ENCODE peak calls at places on chromosomes 16 and 17, in nine cellular contexts. One of them, this sample, is unnamed.

GRCh38 chr17:72022328-72022727 is 98.5 kb upstream of the SOX9 start:
- DNase-seq in breast epithelium: no peak
- DNase-seq in GM12892: no peak
- DNase-seq in GM12891: no peak
- DNase-seq in HL-60: no peak
- DNase-seq in HCT116: no peak
- DNase-seq in K562: no peak
- DNase-seq in transverse colon: no peak
- DNase-seq in GM23338: no peak
- DNase-seq in this sample: no peak

GRCh38 chr16:14628806-14629611 is 1.1 kb downstream of the PARN start:
- DNase-seq in breast epithelium: no peak
- DNase-seq in GM12892: no peak
- DNase-seq in GM12891: no peak
- DNase-seq in HL-60: no peak
- DNase-seq in HCT116: no peak
- DNase-seq in K562: no peak
- DNase-seq in transverse colon: no peak
- DNase-seq in GM23338: peak
- DNase-seq in this sample: peak

GRCh38 chr16:78822509-78822908 is 723.1 kb downstream of the WWOX start:
- DNase-seq in breast epithelium: no peak
- DNase-seq in GM12892: no peak
- DNase-seq in GM12891: no peak
- DNase-seq in HL-60: no peak
- DNase-seq in HCT116: no peak
- DNase-seq in K562: no peak
- DNase-seq in transverse colon: no peak
- DNase-seq in GM23338: peak
- DNase-seq in this sample: no peak

GRCh38 chr16:15819046-15819445 is 37.8 kb downstream of the MYH11 start:
- DNase-seq in breast epithelium: no peak
- DNase-seq in GM12892: no peak
- DNase-seq in GM12891: no peak
- DNase-seq in HL-60: no peak
- DNase-seq in HCT116: no peak
- DNase-seq in K562: no peak
- DNase-seq in transverse colon: no peak
- DNase-seq in GM23338: no peak
- DNase-seq in this sample: no peak

GRCh38 chr17:68613739-68614298 is 12.7 kb upstream of the FAM20A start:
- DNase-seq in breast epithelium: no peak
- DNase-seq in GM12892: no peak
- DNase-seq in GM12891: no peak
- DNase-seq in HL-60: peak
- DNase-seq in HCT116: peak
- DNase-seq in K562: peak
- DNase-seq in transverse colon: no peak
- DNase-seq in GM23338: peak
- DNase-seq in this sample: peak

GRCh38 chr16:81649561-81649960 is 129.5 kb upstream of the PLCG2 start:
- DNase-seq in breast epithelium: no peak
- DNase-seq in GM12892: no peak
- DNase-seq in GM12891: no peak
- DNase-seq in HL-60: no peak
- DNase-seq in HCT116: no peak
- DNase-seq in K562: no peak
- DNase-seq in transverse colon: no peak
- DNase-seq in GM23338: no peak
- DNase-seq in this sample: no peak

GRCh38 chr16:49547448-49547847 is 173.8 kb downstream of the C16orf78 start:
- DNase-seq in breast epithelium: no peak
- DNase-seq in GM12892: no peak
- DNase-seq in GM12891: no peak
- DNase-seq in HL-60: no peak
- DNase-seq in HCT116: no peak
- DNase-seq in K562: no peak
- DNase-seq in transverse colon: no peak
- DNase-seq in GM23338: no peak
- DNase-seq in this sample: no peak

GRCh38 chr17:48174833-48175232 is 67.3 kb downstream of the SNX11 start:
- DNase-seq in breast epithelium: no peak
- DNase-seq in GM12892: no peak
- DNase-seq in GM12891: no peak
- DNase-seq in HL-60: no peak
- DNase-seq in HCT116: no peak
- DNase-seq in K562: no peak
- DNase-seq in transverse colon: no peak
- DNase-seq in GM23338: no peak
- DNase-seq in this sample: no peak

GRCh38 chr16:55283776-55284717 is 40.0 kb upstream of the IRX6 start:
- DNase-seq in breast epithelium: no peak
- DNase-seq in GM12892: no peak
- DNase-seq in GM12891: no peak
- DNase-seq in HL-60: no peak
- DNase-seq in HCT116: no peak
- DNase-seq in K562: no peak
- DNase-seq in transverse colon: no peak
- DNase-seq in GM23338: no peak
- DNase-seq in this sample: peak

GRCh38 chr17:82527893-82528292 is 8.4 kb downstream of the FOXK2 start:
- DNase-seq in breast epithelium: no peak
- DNase-seq in GM12892: no peak
- DNase-seq in GM12891: no peak
- DNase-seq in HL-60: no peak
- DNase-seq in HCT116: no peak
- DNase-seq in K562: no peak
- DNase-seq in transverse colon: no peak
- DNase-seq in GM23338: no peak
- DNase-seq in this sample: no peak

GRCh38 chr17:48915459-48916282 is 7.5 kb downstream of the UBE2Z start:
- DNase-seq in breast epithelium: no peak
- DNase-seq in GM12892: peak
- DNase-seq in GM12891: peak
- DNase-seq in HL-60: no peak
- DNase-seq in HCT116: no peak
- DNase-seq in K562: no peak
- DNase-seq in transverse colon: peak
- DNase-seq in GM23338: no peak
- DNase-seq in this sample: no peak

GRCh38 chr17:348692-349425 is 3.7 kb downstream of the RPH3AL start:
- DNase-seq in breast epithelium: peak
- DNase-seq in GM12892: no peak
- DNase-seq in GM12891: no peak
- DNase-seq in HL-60: no peak
- DNase-seq in HCT116: no peak
- DNase-seq in K562: no peak
- DNase-seq in transverse colon: peak
- DNase-seq in GM23338: no peak
- DNase-seq in this sample: no peak

GRCh38 chr17:9419932-9420453 is 155.6 kb downstream of the STX8 start:
- DNase-seq in breast epithelium: no peak
- DNase-seq in GM12892: no peak
- DNase-seq in GM12891: no peak
- DNase-seq in HL-60: no peak
- DNase-seq in HCT116: no peak
- DNase-seq in K562: no peak
- DNase-seq in transverse colon: no peak
- DNase-seq in GM23338: no peak
- DNase-seq in this sample: no peak

GRCh38 chr16:89001117-89002027 is 24.4 kb upstream of the CBFA2T3 start:
- DNase-seq in breast epithelium: no peak
- DNase-seq in GM12892: no peak
- DNase-seq in GM12891: no peak
- DNase-seq in HL-60: no peak
- DNase-seq in HCT116: no peak
- DNase-seq in K562: no peak
- DNase-seq in transverse colon: no peak
- DNase-seq in GM23338: peak
- DNase-seq in this sample: no peak

GRCh38 chr17:39009471-39010085 is 42.4 kb upstream of the FBXO47 start:
- DNase-seq in breast epithelium: no peak
- DNase-seq in GM12892: no peak
- DNase-seq in GM12891: no peak
- DNase-seq in HL-60: no peak
- DNase-seq in HCT116: no peak
- DNase-seq in K562: no peak
- DNase-seq in transverse colon: no peak
- DNase-seq in GM23338: no peak
- DNase-seq in this sample: no peak

GRCh38 chr16:4511441-4512082 is 27.0 kb downstream of the CDIP1 start:
- DNase-seq in breast epithelium: no peak
- DNase-seq in GM12892: no peak
- DNase-seq in GM12891: no peak
- DNase-seq in HL-60: peak
- DNase-seq in HCT116: no peak
- DNase-seq in K562: peak
- DNase-seq in transverse colon: peak
- DNase-seq in GM23338: peak
- DNase-seq in this sample: peak

GRCh38 chr16:85891033-85891775 is 7.8 kb upstream of the IRF8 start:
- DNase-seq in breast epithelium: no peak
- DNase-seq in GM12892: no peak
- DNase-seq in GM12891: no peak
- DNase-seq in HL-60: no peak
- DNase-seq in HCT116: peak
- DNase-seq in K562: no peak
- DNase-seq in transverse colon: no peak
- DNase-seq in GM23338: no peak
- DNase-seq in this sample: no peak

GRCh38 chr16:85184404-85184803 is 72.1 kb upstream of the CIBAR2 start:
- DNase-seq in breast epithelium: no peak
- DNase-seq in GM12892: no peak
- DNase-seq in GM12891: no peak
- DNase-seq in HL-60: no peak
- DNase-seq in HCT116: no peak
- DNase-seq in K562: no peak
- DNase-seq in transverse colon: no peak
- DNase-seq in GM23338: no peak
- DNase-seq in this sample: no peak

GRCh38 chr17:51540151-51540550 is 279.8 kb downstream of the UTP18 start:
- DNase-seq in breast epithelium: no peak
- DNase-seq in GM12892: no peak
- DNase-seq in GM12891: no peak
- DNase-seq in HL-60: no peak
- DNase-seq in HCT116: peak
- DNase-seq in K562: peak
- DNase-seq in transverse colon: no peak
- DNase-seq in GM23338: peak
- DNase-seq in this sample: no peak
- TF ChIP-seq POLR2AphosphoS5 in breast epithelium: no peak
- TF ChIP-seq POLR2AphosphoS5 in GM12892: no peak
- TF ChIP-seq POLR2AphosphoS5 in GM12891: no peak
- TF ChIP-seq POLR2AphosphoS5 in HL-60: no peak
- TF ChIP-seq POLR2AphosphoS5 in HCT116: no peak
- TF ChIP-seq POLR2AphosphoS5 in K562: no peak
- TF ChIP-seq POLR2AphosphoS5 in transverse colon: no peak
- TF ChIP-seq POLR2AphosphoS5 in GM23338: no peak
- TF ChIP-seq POLR2AphosphoS5 in this sample: no peak

GRCh38 chr17:74379495-74380085 is 12.3 kb downstream of the GPR142 start:
- DNase-seq in breast epithelium: peak
- DNase-seq in GM12892: peak
- DNase-seq in GM12891: peak
- DNase-seq in HL-60: peak
- DNase-seq in HCT116: peak
- DNase-seq in K562: peak
- DNase-seq in transverse colon: peak
- DNase-seq in GM23338: peak
- DNase-seq in this sample: peak
- TF ChIP-seq POLR2AphosphoS5 in breast epithelium: no peak
- TF ChIP-seq POLR2AphosphoS5 in GM12892: no peak
- TF ChIP-seq POLR2AphosphoS5 in GM12891: no peak
- TF ChIP-seq POLR2AphosphoS5 in HL-60: no peak
- TF ChIP-seq POLR2AphosphoS5 in HCT116: no peak
- TF ChIP-seq POLR2AphosphoS5 in K562: no peak
- TF ChIP-seq POLR2AphosphoS5 in transverse colon: no peak
- TF ChIP-seq POLR2AphosphoS5 in GM23338: peak
- TF ChIP-seq POLR2AphosphoS5 in this sample: no peak

GRCh38 chr17:17946104-17946503 is 26.1 kb downstream of the TOM1L2 start:
- DNase-seq in breast epithelium: no peak
- DNase-seq in GM12892: no peak
- DNase-seq in GM12891: no peak
- DNase-seq in HL-60: no peak
- DNase-seq in HCT116: no peak
- DNase-seq in K562: no peak
- DNase-seq in transverse colon: no peak
- DNase-seq in GM23338: no peak
- DNase-seq in this sample: no peak
- TF ChIP-seq POLR2AphosphoS5 in breast epithelium: no peak
- TF ChIP-seq POLR2AphosphoS5 in GM12892: no peak
- TF ChIP-seq POLR2AphosphoS5 in GM12891: no peak
- TF ChIP-seq POLR2AphosphoS5 in HL-60: no peak
- TF ChIP-seq POLR2AphosphoS5 in HCT116: no peak
- TF ChIP-seq POLR2AphosphoS5 in K562: no peak
- TF ChIP-seq POLR2AphosphoS5 in transverse colon: no peak
- TF ChIP-seq POLR2AphosphoS5 in GM23338: no peak
- TF ChIP-seq POLR2AphosphoS5 in this sample: no peak

GRCh38 chr17:79043191-79043930 is 19.4 kb downstream of the C1QTNF1 start:
- DNase-seq in breast epithelium: no peak
- DNase-seq in GM12892: no peak
- DNase-seq in GM12891: no peak
- DNase-seq in HL-60: no peak
- DNase-seq in HCT116: no peak
- DNase-seq in K562: no peak
- DNase-seq in transverse colon: no peak
- DNase-seq in GM23338: no peak
- DNase-seq in this sample: no peak
- TF ChIP-seq POLR2AphosphoS5 in breast epithelium: no peak
- TF ChIP-seq POLR2AphosphoS5 in GM12892: no peak
- TF ChIP-seq POLR2AphosphoS5 in GM12891: no peak
- TF ChIP-seq POLR2AphosphoS5 in HL-60: no peak
- TF ChIP-seq POLR2AphosphoS5 in HCT116: no peak
- TF ChIP-seq POLR2AphosphoS5 in K562: no peak
- TF ChIP-seq POLR2AphosphoS5 in transverse colon: no peak
- TF ChIP-seq POLR2AphosphoS5 in GM23338: no peak
- TF ChIP-seq POLR2AphosphoS5 in this sample: no peak